ENCODE peak calls at places on chromosomes 4 and X, in eight cellular contexts. R is stomach, X is uterus, N is sigmoid colon, G is thyroid gland, H is A549, L is suprapubic skin, D is GM12892. U is an unnamed sample.
A peak's percentile ranks its signal among the peaks of the same experiment; 100 is the strongest.

GRCh38 chrX:149830192-149830873 is 48.6 kb downstream of the MAGEA9 start:
- DNase-seq in R (no peak), X (no peak), N (no peak), G (peak; percentile 8), H (no peak), L (no peak), D (no peak), U (no peak)

GRCh38 chrX:79413963-79414362 is 46.8 kb upstream of the ITM2A start:
- DNase-seq in R (no peak), X (no peak), N (no peak), G (no peak), H (no peak), L (no peak), D (no peak), U (no peak)

GRCh38 chrX:17788439-17788838 is 51.1 kb downstream of the SCML1 start:
- DNase-seq in R (peak; percentile 39), X (peak; percentile 36), N (no peak), G (peak; percentile 59), H (peak; percentile 53), L (no peak), D (peak; percentile 44), U (peak; percentile 30)

GRCh38 chr4:2250003-2250763 is 8.3 kb upstream of the HAUS3 start:
- DNase-seq in R (peak; percentile 23), X (peak; percentile 16), N (no peak), G (no peak), H (no peak), L (peak; percentile 67), D (peak; percentile 23), U (no peak)

GRCh38 chrX:53831662-53832635 is 145.4 kb upstream of the HUWE1 start:
- DNase-seq in R (no peak), X (no peak), N (no peak), G (peak; percentile 14), H (peak; percentile 40), L (no peak), D (no peak), U (no peak)

GRCh38 chr4:6781113-6781512 is 1.4 kb upstream of the KIAA0232 start:
- DNase-seq in R (no peak), X (no peak), N (no peak), G (peak; percentile 67), H (no peak), L (no peak), D (no peak), U (no peak)

GRCh38 chr4:87974856-87975462 is 555 bp upstream of the SPP1 start:
- DNase-seq in R (no peak), X (no peak), N (no peak), G (peak; percentile 94), H (peak; percentile 7), L (no peak), D (no peak), U (no peak)

GRCh38 chr4:70969076-70969475 is 24.4 kb upstream of the DCK start:
- DNase-seq in R (no peak), X (no peak), N (no peak), G (no peak), H (no peak), L (no peak), D (no peak), U (no peak)

GRCh38 chr4:40548256-40548655 is 81.4 kb downstream of the RBM47 start:
- DNase-seq in R (no peak), X (no peak), N (no peak), G (no peak), H (no peak), L (no peak), D (no peak), U (no peak)

GRCh38 chr4:140720387-140721087 is 35.6 kb downstream of the TBC1D9 start:
- DNase-seq in R (no peak), X (no peak), N (no peak), G (no peak), H (no peak), L (no peak), D (no peak), U (no peak)

GRCh38 chrX:44068043-44068442 is 94.9 kb upstream of the NDP start:
- DNase-seq in R (no peak), X (no peak), N (no peak), G (no peak), H (no peak), L (no peak), D (no peak), U (no peak)

GRCh38 chrX:45421806-45422205 is 221.1 kb upstream of the DIPK2B start:
- DNase-seq in R (no peak), X (no peak), N (no peak), G (no peak), H (no peak), L (no peak), D (no peak), U (no peak)

GRCh38 chr4:1395941-1396805 is 10.1 kb downstream of the NKX1-1 start:
- DNase-seq in R (no peak), X (no peak), N (peak; percentile 57), G (no peak), H (no peak), L (no peak), D (peak; percentile 13), U (no peak)

GRCh38 chrX:8914636-8915035 is 113.5 kb upstream of the FAM9A start:
- DNase-seq in R (no peak), X (no peak), N (no peak), G (no peak), H (no peak), L (no peak), D (no peak), U (no peak)

GRCh38 chrX:55057691-55058249 is 17.1 kb upstream of the PAGE2B start:
- DNase-seq in R (no peak), X (peak; percentile 19), N (no peak), G (peak; percentile 10), H (peak; percentile 2), L (no peak), D (no peak), U (no peak)

GRCh38 chrX:11053351-11053750 is 57.8 kb upstream of the HCCS start:
- DNase-seq in R (no peak), X (no peak), N (no peak), G (no peak), H (no peak), L (no peak), D (no peak), U (no peak)

GRCh38 chr4:20203508-20203907 is 48.2 kb upstream of the SLIT2 start:
- DNase-seq in R (no peak), X (no peak), N (no peak), G (no peak), H (no peak), L (no peak), D (no peak), U (no peak)

GRCh38 chrX:2801223-2801622 is 27.5 kb upstream of the GYG2 start:
- DNase-seq in R (no peak), X (no peak), N (no peak), G (no peak), H (no peak), L (no peak), D (no peak), U (no peak)

GRCh38 chr4:3249681-3250437 is 900 bp downstream of the MSANTD1 start:
- DNase-seq in R (no peak), X (no peak), N (no peak), G (no peak), H (no peak), L (no peak), D (no peak), U (no peak)

GRCh38 chr4:171266666-171267065 is 546.5 kb upstream of the GALNTL6 start:
- DNase-seq in R (no peak), X (no peak), N (no peak), G (no peak), H (no peak), L (no peak), D (no peak), U (no peak)
- TF ChIP-seq POLR2A in R (no peak), X (no peak), N (no peak), G (no peak), H (no peak), L (no peak), D (no peak), U (no peak)

GRCh38 chr4:138919094-138919936 is 96.3 kb upstream of the NOCT start:
- DNase-seq in R (peak; percentile 66), X (peak; percentile 47), N (peak; percentile 73), G (peak; percentile 83), H (peak; percentile 54), L (peak; percentile 83), D (peak; percentile 32), U (peak; percentile 82)
- TF ChIP-seq POLR2A in R (no peak), X (no peak), N (no peak), G (no peak), H (no peak), L (no peak), D (no peak), U (no peak)

DNA sequence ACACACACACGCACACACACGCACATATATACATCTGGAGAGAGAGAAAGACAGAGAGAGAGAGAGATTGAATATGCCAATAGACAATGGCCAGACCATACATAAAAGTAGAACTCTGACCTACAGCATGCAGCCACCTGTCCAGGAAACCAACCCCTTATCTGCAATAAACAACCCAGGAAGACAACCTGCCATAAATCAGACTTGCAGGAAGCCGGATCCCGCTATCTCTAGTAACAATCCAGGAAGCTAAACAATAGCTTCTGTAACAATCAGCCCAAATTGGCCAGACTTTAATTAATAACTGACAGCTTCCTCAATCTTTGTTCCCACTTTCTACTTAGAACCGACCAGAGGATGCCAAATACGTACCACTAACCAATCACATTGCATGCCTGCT is 173.2 kb downstream of the LDB2 start:
- DNase-seq in R (no peak), X (no peak), N (no peak), G (no peak), H (no peak), L (no peak), D (no peak), U (no peak)
- TF ChIP-seq POLR2A in R (no peak), X (no peak), N (no peak), G (no peak), H (no peak), L (no peak), D (no peak), U (no peak)

GRCh38 chrX:40108084-40108958 is 10.6 kb upstream of the BCOR start:
- DNase-seq in R (peak; percentile 68), X (peak; percentile 68), N (peak; percentile 84), G (peak; percentile 55), H (peak; percentile 57), L (no peak), D (no peak), U (no peak)
- TF ChIP-seq POLR2A in R (no peak), X (no peak), N (no peak), G (no peak), H (peak; percentile 31), L (no peak), D (no peak), U (no peak)

DNA sequence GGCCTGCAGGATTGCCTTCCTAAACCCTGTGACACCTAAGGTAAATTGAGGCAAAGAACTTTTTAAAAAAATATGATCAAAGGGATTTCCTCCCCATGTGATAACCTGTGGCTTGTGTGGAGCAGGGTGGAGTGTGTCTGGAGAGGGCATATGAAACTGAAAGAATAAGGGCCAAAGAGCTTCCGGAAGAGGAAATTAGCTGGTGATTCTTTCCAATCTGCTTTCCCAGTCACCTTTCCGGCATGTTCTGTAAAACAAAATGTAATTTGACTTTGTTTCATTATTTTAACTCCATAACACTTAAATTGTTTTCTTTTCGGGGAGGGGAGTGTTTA is 620 bp downstream of the XIAP start:
- DNase-seq in R (peak; percentile 38), X (no peak), N (no peak), G (no peak), H (peak; percentile 36), L (no peak), D (no peak), U (no peak)
- TF ChIP-seq POLR2A in R (no peak), X (no peak), N (no peak), G (no peak), H (no peak), L (no peak), D (no peak), U (peak; percentile 11)

GRCh38 chr4:24584175-24584850 is at the start of gene DHX15:
- DNase-seq in R (peak; percentile 98), X (peak; percentile 96), N (peak; percentile 98), G (peak; percentile 96), H (peak; percentile 71), L (peak; percentile 97), D (peak; percentile 76), U (peak; percentile 94)
- TF ChIP-seq POLR2A in R (peak; percentile 65), X (peak; percentile 82), N (peak; percentile 59), G (no peak), H (peak; percentile 58), L (peak; percentile 84), D (peak; percentile 84), U (peak; percentile 64)